ENCODE peak calls at places on chromosomes 1 and 21, in six cellular contexts. D is ovary, V is adrenal gland, L is tibial nerve, S is A549, M is transverse colon. Y is an unnamed sample. For H3K4me1, the result is how much of the 10 kb centered on the place peaks cover.

GRCh38 chr1:56360021-56360420 is 219.3 kb downstream of the PLPP3 start:
- DNase-seq in D (no peak), V (no peak), L (no peak), S (no peak), M (no peak), Y (no peak)

GRCh38 chr21:36668713-36669112 is 30.2 kb upstream of the SIM2 start:
- DNase-seq in D (no peak), V (no peak), L (no peak), S (no peak), M (no peak), Y (no peak)

GRCh38 chr1:78622548-78622947 is 2.3 kb downstream of the IFI44L start:
- DNase-seq in D (no peak), V (no peak), L (no peak), S (no peak), M (no peak), Y (no peak)

GRCh38 chr1:9845914-9846313 is 22.1 kb upstream of the CLSTN1 start:
- DNase-seq in D (no peak), V (no peak), L (no peak), S (no peak), M (peak), Y (no peak)

GRCh38 chr21:33383056-33383888 is 19.9 kb upstream of the IFNGR2 start:
- DNase-seq in D (peak), V (peak), L (no peak), S (no peak), M (peak), Y (peak)

GRCh38 chr1:29504709-29505410 is 268.5 kb downstream of the PTPRU start:
- DNase-seq in D (no peak), V (no peak), L (no peak), S (no peak), M (no peak), Y (no peak)

GRCh38 chr1:19465123-19465522 is 20.2 kb downstream of the CAPZB start:
- DNase-seq in D (no peak), V (peak), L (no peak), S (no peak), M (no peak), Y (no peak)

GRCh38 chr1:30919025-30919881 is 10.7 kb upstream of the SDC3 start:
- DNase-seq in D (peak), V (no peak), L (no peak), S (no peak), M (no peak), Y (peak)

GRCh38 chr1:71014110-71014509 is 33.5 kb downstream of the PTGER3 start:
- DNase-seq in D (no peak), V (no peak), L (no peak), S (no peak), M (no peak), Y (no peak)

GRCh38 chr1:9439074-9439761 is 100.0 kb upstream of the SLC25A33 start:
- DNase-seq in D (no peak), V (no peak), L (peak), S (no peak), M (peak), Y (no peak)

GRCh38 chr1:93715529-93716126 is 34.0 kb upstream of the BCAR3 start:
- DNase-seq in D (no peak), V (peak), L (no peak), S (no peak), M (no peak), Y (no peak)

GRCh38 chr1:113963281-113963906 is 15.9 kb upstream of the OLFML3 start:
- DNase-seq in D (no peak), V (no peak), L (no peak), S (no peak), M (no peak), Y (no peak)

GRCh38 chr1:226378071-226378470 is 29.8 kb downstream of the PARP1 start:
- DNase-seq in D (no peak), V (no peak), L (no peak), S (no peak), M (no peak), Y (no peak)

GRCh38 chr21:31566061-31566460 is 93.4 kb upstream of the SOD1 start:
- DNase-seq in D (no peak), V (no peak), L (no peak), S (no peak), M (no peak), Y (no peak)

GRCh38 chr1:19495816-19496528 is 10.6 kb upstream of the CAPZB start:
- DNase-seq in D (no peak), V (no peak), L (no peak), S (no peak), M (no peak), Y (no peak)

GRCh38 chr1:19361231-19362147 is 49.4 kb downstream of the SLC66A1 start:
- DNase-seq in D (no peak), V (no peak), L (no peak), S (no peak), M (no peak), Y (no peak)

GRCh38 chr21:31444061-31444460 is 100.0 kb upstream of the TIAM1 start:
- DNase-seq in D (no peak), V (no peak), L (no peak), S (no peak), M (no peak), Y (no peak)

GRCh38 chr1:28719332-28719619 is 17.5 kb upstream of the YTHDF2 start:
- DNase-seq in D (no peak), V (no peak), L (no peak), S (no peak), M (no peak), Y (no peak)

GRCh38 chr1:31502926-31503511 is 73.3 kb upstream of the TINAGL1 start:
- DNase-seq in D (no peak), V (no peak), L (no peak), S (no peak), M (no peak), Y (no peak)

GRCh38 chr1:1775364-1776226 is 2.7 kb downstream of the NADK start:
- DNase-seq in D (no peak), V (no peak), L (no peak), S (no peak), M (no peak), Y (no peak)

GRCh38 chr1:228360533-228361313 is 45.9 kb downstream of the TRIM11 start:
- DNase-seq in D (no peak), V (peak), L (no peak), S (no peak), M (no peak), Y (peak)

GRCh38 chr21:44736291-44737004 is 25.1 kb upstream of the TSPEAR start:
- DNase-seq in D (no peak), V (no peak), L (no peak), S (peak), M (peak), Y (no peak)

GRCh38 chr1:21297975-21298374 is 7.7 kb upstream of the ECE1 start:
- DNase-seq in D (no peak), V (peak), L (no peak), S (no peak), M (peak), Y (no peak)

GRCh38 chr1:81801834-81802531 is 1.2 kb downstream of the ADGRL2 start:
- DNase-seq in D (peak), V (peak), L (no peak), S (no peak), M (no peak), Y (no peak)

GRCh38 chr1:10852998-10853520 is 56.6 kb upstream of the CASZ1 start:
- DNase-seq in D (no peak), V (no peak), L (no peak), S (no peak), M (no peak), Y (no peak)

GRCh38 chr1:225754940-225755635 is 22.5 kb upstream of the SRP9 start:
- DNase-seq in D (peak), V (peak), L (no peak), S (no peak), M (peak), Y (peak)

GRCh38 chr1:202023033-202023433 is 12.6 kb downstream of the ELF3 start:
- DNase-seq in D (no peak), V (no peak), L (no peak), S (no peak), M (peak), Y (no peak)

GRCh38 chr21:36297938-36298572 is 21.9 kb upstream of the MORC3 start:
- DNase-seq in D (no peak), V (peak), L (no peak), S (no peak), M (peak), Y (peak)

GRCh38 chr1:43536196-43536863 is 5.6 kb downstream of the PTPRF start:
- DNase-seq in D (peak), V (no peak), L (no peak), S (no peak), M (peak), Y (peak)

GRCh38 chr21:31922881-31923280 is 50.1 kb downstream of the HUNK start:
- DNase-seq in D (no peak), V (no peak), L (no peak), S (no peak), M (no peak), Y (no peak)

GRCh38 chr21:42844411-42845113 is 34.8 kb downstream of the WDR4 start:
- DNase-seq in D (no peak), V (peak), L (no peak), S (no peak), M (no peak), Y (peak)

GRCh38 chr1:46487818-46488218 is 1.8 kb upstream of the DMBX1 start:
- DNase-seq in D (no peak), V (no peak), L (no peak), S (peak), M (no peak), Y (peak)

GRCh38 chr1:206687915-206688442 is 3.3 kb downstream of the MAPKAPK2 start:
- DNase-seq in D (no peak), V (no peak), L (no peak), S (no peak), M (no peak), Y (no peak)

GRCh38 chr1:91876040-91876470 is 9.9 kb downstream of the TGFBR3 start:
- DNase-seq in D (no peak), V (peak), L (no peak), S (no peak), M (no peak), Y (no peak)

GRCh38 chr1:206890690-206891089 is 6.6 kb upstream of the IL24 start:
- DNase-seq in D (no peak), V (peak), L (no peak), S (no peak), M (peak), Y (no peak)

GRCh38 chr1:67339623-67340343 is 32.1 kb downstream of the IL12RB2 start:
- DNase-seq in D (no peak), V (no peak), L (no peak), S (no peak), M (no peak), Y (no peak)

GRCh38 chr1:228141082-228141870 is 1.2 kb downstream of the GUK1 start:
- DNase-seq in D (no peak), V (no peak), L (peak), S (no peak), M (peak), Y (peak)

GRCh38 chr1:42450081-42450480 is 5.7 kb downstream of the ZMYND12 start:
- DNase-seq in D (no peak), V (no peak), L (no peak), S (no peak), M (no peak), Y (no peak)

GRCh38 chr1:231724876-231725647 is 98.5 kb downstream of the DISC1 start:
- DNase-seq in D (no peak), V (peak), L (no peak), S (peak), M (no peak), Y (no peak)

GRCh38 chr21:38825269-38825668 is 19.5 kb downstream of the ETS2 start:
- DNase-seq in D (no peak), V (no peak), L (no peak), S (no peak), M (no peak), Y (no peak)
- H3K4me1 ChIP-seq in D (under half), V (under half), L (under half), S (under half), M (under half), Y (under half)

GRCh38 chr1:3051270-3052268 is 17.4 kb upstream of the PRDM16 start:
- DNase-seq in D (no peak), V (no peak), L (no peak), S (no peak), M (no peak), Y (no peak)
- TF ChIP-seq POLR2A in D (no peak), V (no peak), L (no peak), S (no peak), M (no peak), Y (no peak)

GRCh38 chr1:111909010-111909409 is 80.5 kb downstream of the KCND3 start:
- DNase-seq in D (no peak), V (no peak), L (no peak), S (no peak), M (no peak), Y (no peak)

GRCh38 chr1:111906816-111907215 is 82.7 kb downstream of the KCND3 start:
- DNase-seq in D (no peak), V (no peak), L (no peak), S (no peak), M (no peak), Y (no peak)

GRCh38 chr1:111908222-111908621 is 81.2 kb downstream of the KCND3 start:
- DNase-seq in D (no peak), V (no peak), L (no peak), S (no peak), M (no peak), Y (no peak)

GRCh38 chr1:111906111-111906510 is 83.4 kb downstream of the KCND3 start:
- DNase-seq in D (no peak), V (no peak), L (no peak), S (no peak), M (no peak), Y (no peak)

DNA sequence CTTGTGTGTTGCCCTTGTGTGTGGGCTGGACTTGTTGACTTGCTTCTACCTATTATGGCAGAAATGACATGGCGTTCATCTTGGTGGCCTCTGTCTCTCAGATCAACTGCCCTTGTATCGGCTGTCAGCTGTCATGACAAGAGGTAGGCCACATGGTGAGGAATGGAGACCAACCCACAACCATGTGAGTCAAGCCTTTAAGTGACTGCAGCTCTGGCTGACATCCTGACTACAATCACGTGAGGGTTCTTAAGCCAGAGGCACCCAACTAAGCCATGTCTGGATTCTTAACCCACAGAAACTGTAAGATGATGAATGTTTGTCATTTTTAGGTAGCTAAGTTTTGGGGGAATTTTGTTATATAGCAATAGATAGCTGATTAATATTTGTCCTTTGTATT is 82.1 kb downstream of the KCND3 start:
- DNase-seq in D (no peak), V (no peak), L (no peak), S (no peak), M (no peak), Y (no peak)
- H3K4me1 ChIP-seq in D (under half), V (under half), L (under half), S (under half), M (under half), Y (under half)

DNA sequence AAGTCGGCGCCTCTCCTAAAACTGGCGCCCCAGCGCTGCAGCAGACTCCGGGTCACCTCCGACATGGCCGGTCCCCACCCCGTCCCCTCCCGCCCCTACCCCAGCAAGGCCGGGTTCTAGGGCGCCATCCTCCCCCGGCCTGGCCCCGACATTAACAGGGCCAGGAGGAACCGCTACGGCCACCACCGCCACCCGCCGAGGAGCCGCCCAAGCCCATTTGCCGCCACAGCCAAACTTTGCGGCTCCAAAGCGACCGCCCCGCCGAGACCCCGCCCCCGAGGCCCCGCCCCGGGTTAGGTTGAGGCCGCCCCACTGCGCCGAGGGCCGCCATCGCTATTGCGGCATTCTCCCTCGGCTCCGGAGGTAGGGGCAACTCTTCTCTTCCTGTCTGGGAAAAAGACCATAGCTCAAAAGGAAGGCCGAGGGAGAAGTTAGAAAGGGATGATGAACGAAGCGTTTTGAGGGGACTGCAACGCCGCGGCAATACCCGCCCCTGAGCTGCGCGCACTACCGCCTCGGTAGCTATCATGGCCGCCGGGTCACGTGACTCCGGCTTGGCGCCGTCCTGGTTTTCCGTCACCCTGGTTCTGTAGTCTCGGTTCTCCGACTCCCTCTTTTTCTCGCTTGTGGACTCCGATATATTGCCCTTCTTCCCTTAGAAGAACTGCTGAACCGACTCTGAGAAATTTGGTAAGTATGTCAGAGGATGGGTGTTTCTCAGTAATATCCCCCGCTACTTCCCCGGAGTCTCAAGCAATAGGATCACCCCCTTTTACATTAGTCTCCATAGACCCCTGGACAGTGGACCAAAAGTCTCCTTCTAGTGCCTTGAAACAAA is at the start of the genes AIDA and BROX:
- DNase-seq in D (peak), V (peak), L (peak), S (peak), M (peak), Y (peak)
- TF ChIP-seq POLR2A in D (no peak), V (peak), L (peak), S (no peak), M (peak), Y (no peak)

DNA sequence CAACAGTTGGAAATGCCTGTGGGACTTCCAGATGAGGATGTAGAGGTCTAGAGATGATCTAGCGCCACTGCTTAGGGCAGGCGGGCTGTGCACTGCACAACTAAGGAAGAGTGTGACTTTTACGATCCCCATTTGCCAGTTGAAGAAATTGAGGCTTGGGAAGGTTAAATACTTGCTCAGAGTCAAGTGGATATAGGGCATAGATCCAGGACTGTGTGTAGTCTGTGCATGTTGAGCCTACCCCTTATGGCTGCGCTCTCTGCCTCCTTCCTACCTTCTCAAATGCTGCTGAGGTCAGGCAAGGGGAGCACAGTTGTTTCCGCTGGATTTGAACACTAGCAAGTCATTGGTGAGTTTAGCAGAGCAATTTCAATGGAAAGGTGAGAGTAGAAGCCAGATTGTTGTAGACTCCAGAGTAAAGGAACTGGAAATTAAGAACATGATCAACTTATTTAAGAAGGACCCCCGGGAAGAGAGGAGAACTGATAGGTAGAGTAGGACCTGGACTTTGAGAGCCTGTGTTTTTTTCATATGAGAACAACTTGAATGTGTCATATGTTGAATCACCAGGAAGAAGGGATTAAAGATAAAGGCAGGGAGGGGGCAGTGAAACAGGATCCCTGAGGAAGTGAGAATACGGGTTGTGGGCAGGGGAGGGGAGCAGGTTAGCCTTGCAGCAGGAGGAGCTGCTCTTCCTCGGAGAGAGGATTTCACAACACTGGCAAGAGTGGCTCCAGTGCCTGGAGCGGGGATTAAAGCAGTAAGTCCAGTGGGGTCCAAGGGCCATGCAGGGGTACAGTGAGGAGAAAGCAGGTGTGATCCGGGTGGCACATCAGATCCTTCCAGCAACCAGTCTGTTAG is 2.7 kb downstream of the CAPN2 start:
- DNase-seq in D (no peak), V (peak), L (no peak), S (no peak), M (peak), Y (no peak)
- H3K4me1 ChIP-seq in D (under half), V (half or more), L (under half), S (half or more), M (half or more), Y (half or more)

GRCh38 chr1:12617901-12618660 is at the start of gene DHRS3:
- DNase-seq in D (peak), V (peak), L (peak), S (peak), M (peak), Y (peak)
- TF ChIP-seq POLR2A in D (no peak), V (no peak), L (peak), S (peak), M (peak), Y (no peak)

DNA sequence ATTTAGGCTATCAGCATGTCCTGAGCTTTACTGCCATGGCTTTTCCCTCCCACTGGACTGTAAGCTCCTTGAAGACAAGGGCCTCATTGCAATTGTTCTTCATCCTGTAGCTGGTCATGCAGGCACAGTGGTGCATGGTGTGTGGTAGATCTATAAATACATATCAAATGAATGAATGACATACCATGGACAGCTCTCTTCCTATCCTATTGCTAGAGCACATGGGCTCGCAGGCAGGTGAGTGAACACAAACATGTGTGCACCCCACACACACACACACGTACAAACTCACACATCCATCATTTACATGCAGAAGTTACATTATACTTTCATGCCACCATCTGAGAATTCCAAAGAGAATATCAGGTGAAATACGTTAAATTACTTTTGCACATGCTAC is 172.9 kb upstream of the RUNX1 start:
- DNase-seq in D (no peak), V (no peak), L (no peak), S (no peak), M (no peak), Y (no peak)
- H3K4me1 ChIP-seq in D (under half), V (under half), L (under half), S (under half), M (under half), Y (under half)

GRCh38 chr1:150620919-150621318 is 8.5 kb downstream of the ENSA start:
- DNase-seq in D (no peak), V (no peak), L (no peak), S (no peak), M (no peak), Y (no peak)

GRCh38 chr1:150619576-150620509 is 9.6 kb downstream of the ENSA start:
- DNase-seq in D (no peak), V (peak), L (no peak), S (peak), M (no peak), Y (no peak)

GRCh38 chr1:150626150-150626549 is 3.3 kb downstream of the ENSA start:
- DNase-seq in D (no peak), V (no peak), L (no peak), S (no peak), M (no peak), Y (no peak)

GRCh38 chr1:150622219-150622975 is 7.0 kb downstream of the ENSA start:
- DNase-seq in D (peak), V (no peak), L (peak), S (no peak), M (no peak), Y (peak)

GRCh38 chr1:150621497-150622113 is 7.8 kb downstream of the ENSA start:
- DNase-seq in D (no peak), V (peak), L (peak), S (peak), M (peak), Y (no peak)
- TF ChIP-seq POLR2A in D (no peak), V (no peak), L (no peak), S (no peak), M (no peak), Y (no peak)